ENCODE peak calls at places on chromosomes 1 and 21, in eight cellular contexts. One of them, this sample, is unnamed. For H3K4me1, the result is how much of the 10 kb centered on the place peaks cover.

GRCh38 chr1:192122668-192123067 is 35.6 kb upstream of the RGS18 start:
- DNase-seq in body of pancreas: no peak
- DNase-seq in PC-3: no peak
- DNase-seq in mammary epithelial cell: no peak
- DNase-seq in esophagus muscularis mucosa: no peak
- DNase-seq in tibial artery: no peak
- DNase-seq in NT2/D1: no peak
- DNase-seq in CD4-positive, CD25-positive, alpha-beta regulatory T cell: no peak
- DNase-seq in this sample: no peak

GRCh38 chr1:209634005-209634737 is 18.1 kb downstream of the LAMB3 start:
- DNase-seq in body of pancreas: no peak
- DNase-seq in PC-3: no peak
- DNase-seq in mammary epithelial cell: no peak
- DNase-seq in esophagus muscularis mucosa: no peak
- DNase-seq in tibial artery: no peak
- DNase-seq in NT2/D1: no peak
- DNase-seq in CD4-positive, CD25-positive, alpha-beta regulatory T cell: no peak
- DNase-seq in this sample: no peak

GRCh38 chr1:180486092-180486491 is 16.3 kb downstream of the ACBD6 start:
- DNase-seq in body of pancreas: no peak
- DNase-seq in PC-3: no peak
- DNase-seq in mammary epithelial cell: no peak
- DNase-seq in esophagus muscularis mucosa: no peak
- DNase-seq in tibial artery: no peak
- DNase-seq in NT2/D1: peak
- DNase-seq in CD4-positive, CD25-positive, alpha-beta regulatory T cell: no peak
- DNase-seq in this sample: no peak

GRCh38 chr1:1298861-1299685 is 8.7 kb downstream of the ACAP3 start:
- DNase-seq in body of pancreas: no peak
- DNase-seq in PC-3: no peak
- DNase-seq in mammary epithelial cell: no peak
- DNase-seq in esophagus muscularis mucosa: no peak
- DNase-seq in tibial artery: no peak
- DNase-seq in NT2/D1: no peak
- DNase-seq in CD4-positive, CD25-positive, alpha-beta regulatory T cell: no peak
- DNase-seq in this sample: no peak

GRCh38 chr1:72281144-72281543 is 1.2 kb downstream of the NEGR1 start:
- DNase-seq in body of pancreas: no peak
- DNase-seq in PC-3: peak
- DNase-seq in mammary epithelial cell: no peak
- DNase-seq in esophagus muscularis mucosa: no peak
- DNase-seq in tibial artery: no peak
- DNase-seq in NT2/D1: no peak
- DNase-seq in CD4-positive, CD25-positive, alpha-beta regulatory T cell: no peak
- DNase-seq in this sample: no peak

GRCh38 chr1:15260418-15261154 is 13.6 kb downstream of the FHAD1 start:
- DNase-seq in body of pancreas: peak
- DNase-seq in PC-3: peak
- DNase-seq in mammary epithelial cell: peak
- DNase-seq in esophagus muscularis mucosa: peak
- DNase-seq in tibial artery: no peak
- DNase-seq in NT2/D1: peak
- DNase-seq in CD4-positive, CD25-positive, alpha-beta regulatory T cell: no peak
- DNase-seq in this sample: no peak

GRCh38 chr1:29346573-29346972 is 110.3 kb downstream of the PTPRU start:
- DNase-seq in body of pancreas: no peak
- DNase-seq in PC-3: no peak
- DNase-seq in mammary epithelial cell: no peak
- DNase-seq in esophagus muscularis mucosa: no peak
- DNase-seq in tibial artery: no peak
- DNase-seq in NT2/D1: no peak
- DNase-seq in CD4-positive, CD25-positive, alpha-beta regulatory T cell: no peak
- DNase-seq in this sample: no peak

GRCh38 chr1:228039504-228039903 is 32.7 kb downstream of the WNT3A start:
- DNase-seq in body of pancreas: no peak
- DNase-seq in PC-3: no peak
- DNase-seq in mammary epithelial cell: no peak
- DNase-seq in esophagus muscularis mucosa: no peak
- DNase-seq in tibial artery: no peak
- DNase-seq in NT2/D1: no peak
- DNase-seq in CD4-positive, CD25-positive, alpha-beta regulatory T cell: no peak
- DNase-seq in this sample: no peak

GRCh38 chr1:236507022-236507700 is 16.6 kb upstream of the LGALS8 start:
- DNase-seq in body of pancreas: peak
- DNase-seq in PC-3: no peak
- DNase-seq in mammary epithelial cell: no peak
- DNase-seq in esophagus muscularis mucosa: no peak
- DNase-seq in tibial artery: no peak
- DNase-seq in NT2/D1: no peak
- DNase-seq in CD4-positive, CD25-positive, alpha-beta regulatory T cell: no peak
- DNase-seq in this sample: no peak

GRCh38 chr1:111468717-111469100 is 5.1 kb upstream of the C1orf162 start:
- DNase-seq in body of pancreas: no peak
- DNase-seq in PC-3: no peak
- DNase-seq in mammary epithelial cell: peak
- DNase-seq in esophagus muscularis mucosa: no peak
- DNase-seq in tibial artery: no peak
- DNase-seq in NT2/D1: no peak
- DNase-seq in CD4-positive, CD25-positive, alpha-beta regulatory T cell: no peak
- DNase-seq in this sample: no peak

GRCh38 chr1:233245191-233245765 is 50.2 kb downstream of the PCNX2 start:
- DNase-seq in body of pancreas: no peak
- DNase-seq in PC-3: peak
- DNase-seq in mammary epithelial cell: peak
- DNase-seq in esophagus muscularis mucosa: peak
- DNase-seq in tibial artery: no peak
- DNase-seq in NT2/D1: no peak
- DNase-seq in CD4-positive, CD25-positive, alpha-beta regulatory T cell: no peak
- DNase-seq in this sample: no peak

GRCh38 chr1:160855181-160855981 is 7.3 kb downstream of the CD244 start:
- DNase-seq in body of pancreas: no peak
- DNase-seq in PC-3: no peak
- DNase-seq in mammary epithelial cell: no peak
- DNase-seq in esophagus muscularis mucosa: no peak
- DNase-seq in tibial artery: no peak
- DNase-seq in NT2/D1: no peak
- DNase-seq in CD4-positive, CD25-positive, alpha-beta regulatory T cell: no peak
- DNase-seq in this sample: no peak

GRCh38 chr1:99007366-99007765 is 2.7 kb upstream of the PLPPR5 start:
- DNase-seq in body of pancreas: no peak
- DNase-seq in PC-3: peak
- DNase-seq in mammary epithelial cell: no peak
- DNase-seq in esophagus muscularis mucosa: no peak
- DNase-seq in tibial artery: no peak
- DNase-seq in NT2/D1: no peak
- DNase-seq in CD4-positive, CD25-positive, alpha-beta regulatory T cell: no peak
- DNase-seq in this sample: no peak

GRCh38 chr1:33126411-33127000 is 45.6 kb downstream of the AZIN2 start:
- DNase-seq in body of pancreas: no peak
- DNase-seq in PC-3: no peak
- DNase-seq in mammary epithelial cell: no peak
- DNase-seq in esophagus muscularis mucosa: no peak
- DNase-seq in tibial artery: no peak
- DNase-seq in NT2/D1: no peak
- DNase-seq in CD4-positive, CD25-positive, alpha-beta regulatory T cell: no peak
- DNase-seq in this sample: no peak

GRCh38 chr1:162055062-162055461 is 14.4 kb upstream of the NOS1AP start:
- DNase-seq in body of pancreas: no peak
- DNase-seq in PC-3: peak
- DNase-seq in mammary epithelial cell: peak
- DNase-seq in esophagus muscularis mucosa: no peak
- DNase-seq in tibial artery: no peak
- DNase-seq in NT2/D1: no peak
- DNase-seq in CD4-positive, CD25-positive, alpha-beta regulatory T cell: no peak
- DNase-seq in this sample: peak

GRCh38 chr1:199135901-199136300 is 497.1 kb downstream of the PTPRC start:
- DNase-seq in body of pancreas: peak
- DNase-seq in PC-3: no peak
- DNase-seq in mammary epithelial cell: no peak
- DNase-seq in esophagus muscularis mucosa: no peak
- DNase-seq in tibial artery: no peak
- DNase-seq in NT2/D1: no peak
- DNase-seq in CD4-positive, CD25-positive, alpha-beta regulatory T cell: no peak
- DNase-seq in this sample: no peak

GRCh38 chr1:92817986-92818764 is 13.7 kb upstream of the RPL5 start:
- DNase-seq in body of pancreas: peak
- DNase-seq in PC-3: peak
- DNase-seq in mammary epithelial cell: no peak
- DNase-seq in esophagus muscularis mucosa: no peak
- DNase-seq in tibial artery: no peak
- DNase-seq in NT2/D1: no peak
- DNase-seq in CD4-positive, CD25-positive, alpha-beta regulatory T cell: peak
- DNase-seq in this sample: no peak

GRCh38 chr1:70546726-70547125 is 135.7 kb downstream of the CTH start:
- DNase-seq in body of pancreas: no peak
- DNase-seq in PC-3: no peak
- DNase-seq in mammary epithelial cell: no peak
- DNase-seq in esophagus muscularis mucosa: no peak
- DNase-seq in tibial artery: no peak
- DNase-seq in NT2/D1: peak
- DNase-seq in CD4-positive, CD25-positive, alpha-beta regulatory T cell: no peak
- DNase-seq in this sample: no peak

GRCh38 chr1:186983327-186983726 is 154.6 kb downstream of the PLA2G4A start:
- DNase-seq in body of pancreas: peak
- DNase-seq in PC-3: no peak
- DNase-seq in mammary epithelial cell: no peak
- DNase-seq in esophagus muscularis mucosa: no peak
- DNase-seq in tibial artery: no peak
- DNase-seq in NT2/D1: no peak
- DNase-seq in CD4-positive, CD25-positive, alpha-beta regulatory T cell: no peak
- DNase-seq in this sample: no peak

GRCh38 chr1:223034270-223034798 is 108.7 kb downstream of the TLR5 start:
- DNase-seq in body of pancreas: no peak
- DNase-seq in PC-3: no peak
- DNase-seq in mammary epithelial cell: no peak
- DNase-seq in esophagus muscularis mucosa: no peak
- DNase-seq in tibial artery: no peak
- DNase-seq in NT2/D1: no peak
- DNase-seq in CD4-positive, CD25-positive, alpha-beta regulatory T cell: no peak
- DNase-seq in this sample: no peak

GRCh38 chr1:215543191-215543606 is 23.9 kb upstream of the KCTD3 start:
- DNase-seq in body of pancreas: peak
- DNase-seq in PC-3: peak
- DNase-seq in mammary epithelial cell: peak
- DNase-seq in esophagus muscularis mucosa: no peak
- DNase-seq in tibial artery: no peak
- DNase-seq in NT2/D1: no peak
- DNase-seq in CD4-positive, CD25-positive, alpha-beta regulatory T cell: no peak
- DNase-seq in this sample: no peak

GRCh38 chr21:38520511-38520910 is 22.2 kb upstream of the ERG start:
- DNase-seq in body of pancreas: no peak
- DNase-seq in PC-3: no peak
- DNase-seq in mammary epithelial cell: no peak
- DNase-seq in esophagus muscularis mucosa: no peak
- DNase-seq in tibial artery: no peak
- DNase-seq in NT2/D1: no peak
- DNase-seq in CD4-positive, CD25-positive, alpha-beta regulatory T cell: no peak
- DNase-seq in this sample: no peak

GRCh38 chr1:41319106-41319755 is 42.0 kb upstream of the FOXO6 start:
- DNase-seq in body of pancreas: peak
- DNase-seq in PC-3: no peak
- DNase-seq in mammary epithelial cell: no peak
- DNase-seq in esophagus muscularis mucosa: peak
- DNase-seq in tibial artery: no peak
- DNase-seq in NT2/D1: no peak
- DNase-seq in CD4-positive, CD25-positive, alpha-beta regulatory T cell: no peak
- DNase-seq in this sample: no peak
- H3K4me1 ChIP-seq in body of pancreas: under half
- H3K4me1 ChIP-seq in PC-3: under half
- H3K4me1 ChIP-seq in mammary epithelial cell: under half
- H3K4me1 ChIP-seq in esophagus muscularis mucosa: under half
- H3K4me1 ChIP-seq in tibial artery: under half
- H3K4me1 ChIP-seq in NT2/D1: under half
- H3K4me1 ChIP-seq in CD4-positive, CD25-positive, alpha-beta regulatory T cell: under half
- H3K4me1 ChIP-seq in this sample: under half

DNA sequence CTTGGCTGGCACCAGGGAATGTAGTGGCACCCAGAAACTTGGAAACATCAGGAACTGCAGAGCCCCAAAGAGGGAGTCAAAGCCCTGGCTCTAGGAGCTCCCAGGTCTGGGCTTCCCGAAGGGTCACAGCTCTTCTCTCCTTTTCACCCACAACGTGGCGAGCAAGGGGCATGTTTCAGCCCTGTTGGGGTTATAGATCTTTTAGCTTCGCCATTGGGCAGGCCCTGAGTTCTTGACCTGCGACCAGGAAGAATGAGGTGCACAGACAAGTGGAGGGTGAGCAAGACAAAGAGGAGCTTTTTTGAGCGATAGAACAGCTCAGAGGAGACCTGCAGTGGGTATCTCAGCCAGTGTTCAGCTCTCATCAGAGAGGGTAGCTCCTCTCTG is 23.6 kb upstream of the LRRC8C start:
- DNase-seq in body of pancreas: no peak
- DNase-seq in PC-3: no peak
- DNase-seq in mammary epithelial cell: no peak
- DNase-seq in esophagus muscularis mucosa: no peak
- DNase-seq in tibial artery: no peak
- DNase-seq in NT2/D1: no peak
- DNase-seq in CD4-positive, CD25-positive, alpha-beta regulatory T cell: no peak
- DNase-seq in this sample: no peak
- H3K4me1 ChIP-seq in body of pancreas: under half
- H3K4me1 ChIP-seq in PC-3: under half
- H3K4me1 ChIP-seq in mammary epithelial cell: under half
- H3K4me1 ChIP-seq in esophagus muscularis mucosa: under half
- H3K4me1 ChIP-seq in tibial artery: under half
- H3K4me1 ChIP-seq in NT2/D1: under half
- H3K4me1 ChIP-seq in CD4-positive, CD25-positive, alpha-beta regulatory T cell: half or more
- H3K4me1 ChIP-seq in this sample: under half

DNA sequence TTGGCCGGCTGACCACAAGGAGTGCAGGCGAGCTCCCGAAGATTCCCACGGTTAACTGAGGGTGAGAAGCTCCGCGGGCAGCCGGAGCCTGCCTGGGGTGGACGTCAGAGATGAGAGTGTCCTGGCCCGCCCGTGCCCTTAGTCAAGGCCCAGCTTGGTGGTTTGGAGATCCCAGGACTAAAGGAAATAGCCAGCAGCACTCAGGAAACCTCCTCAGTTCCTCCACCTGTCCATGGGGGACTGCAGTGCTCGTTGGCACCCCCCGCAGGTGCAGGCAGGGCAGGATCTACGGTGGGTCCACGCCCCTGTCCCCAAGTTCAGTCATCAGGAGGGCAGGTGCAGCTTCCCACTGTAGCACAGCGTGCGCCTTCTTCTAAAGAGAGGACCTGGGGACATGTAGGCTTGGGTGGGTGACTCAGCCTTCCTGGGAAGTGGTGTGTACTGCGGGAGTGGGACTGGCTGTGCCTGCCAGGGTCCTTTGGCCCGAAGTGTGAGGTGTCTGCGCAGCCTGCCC is 32.5 kb downstream of the SLX9 start:
- DNase-seq in body of pancreas: no peak
- DNase-seq in PC-3: peak
- DNase-seq in mammary epithelial cell: no peak
- DNase-seq in esophagus muscularis mucosa: no peak
- DNase-seq in tibial artery: no peak
- DNase-seq in NT2/D1: peak
- DNase-seq in CD4-positive, CD25-positive, alpha-beta regulatory T cell: no peak
- DNase-seq in this sample: no peak
- H3K4me1 ChIP-seq in body of pancreas: under half
- H3K4me1 ChIP-seq in PC-3: under half
- H3K4me1 ChIP-seq in mammary epithelial cell: under half
- H3K4me1 ChIP-seq in esophagus muscularis mucosa: half or more
- H3K4me1 ChIP-seq in tibial artery: half or more
- H3K4me1 ChIP-seq in NT2/D1: half or more
- H3K4me1 ChIP-seq in CD4-positive, CD25-positive, alpha-beta regulatory T cell: under half
- H3K4me1 ChIP-seq in this sample: under half

GRCh38 chr1:208528577-208529240 is 284.5 kb upstream of the PLXNA2 start:
- DNase-seq in body of pancreas: no peak
- DNase-seq in PC-3: no peak
- DNase-seq in mammary epithelial cell: no peak
- DNase-seq in esophagus muscularis mucosa: peak
- DNase-seq in tibial artery: no peak
- DNase-seq in NT2/D1: no peak
- DNase-seq in CD4-positive, CD25-positive, alpha-beta regulatory T cell: no peak
- DNase-seq in this sample: no peak
- H3K4me1 ChIP-seq in body of pancreas: under half
- H3K4me1 ChIP-seq in PC-3: under half
- H3K4me1 ChIP-seq in mammary epithelial cell: under half
- H3K4me1 ChIP-seq in esophagus muscularis mucosa: under half
- H3K4me1 ChIP-seq in tibial artery: under half
- H3K4me1 ChIP-seq in NT2/D1: under half
- H3K4me1 ChIP-seq in CD4-positive, CD25-positive, alpha-beta regulatory T cell: under half
- H3K4me1 ChIP-seq in this sample: under half